ENCODE peak calls at places on chromosome 1, in seven cellular contexts. R, T, B, C, V, E and G are unnamed samples.

GRCh38 chr1:40736085-40736531 is 44.6 kb downstream of the NFYC start:
- DNase-seq in R (no peak), V (no peak), B (no peak), T (peak; percentile 16), C (no peak), E (no peak), G (no peak)

GRCh38 chr1:53413175-53414001 is 45.8 kb upstream of the DMRTB1 start:
- DNase-seq in E (no peak), B (no peak), V (no peak), R (peak; percentile 64), C (no peak), T (peak; percentile 56), G (no peak)

GRCh38 chr1:77671836-77672235 is 10.6 kb downstream of the ZZZ3 start:
- DNase-seq in V (no peak), C (no peak), T (no peak), E (no peak), R (no peak), B (no peak), G (no peak)

GRCh38 chr1:24318238-24318987 is 744 bp upstream of the GRHL3 start:
- DNase-seq in E (no peak), T (no peak), C (no peak), R (no peak), V (no peak), B (no peak), G (no peak)

GRCh38 chr1:51491166-51491981 is 27.7 kb downstream of the EPS15 start:
- DNase-seq in E (no peak), R (no peak), T (no peak), V (peak; percentile 19), C (peak; percentile 60), B (no peak), G (no peak)

GRCh38 chr1:62177621-62178020 is 17.0 kb upstream of the L1TD1 start:
- DNase-seq in C (no peak), R (no peak), V (no peak), E (no peak), B (no peak), T (no peak), G (no peak)

GRCh38 chr1:155166373-155167165 is 6.5 kb downstream of the KRTCAP2 start:
- DNase-seq in B (peak; percentile 70), E (peak; percentile 21), T (no peak), R (no peak), C (peak; percentile 84), V (no peak), G (no peak)

GRCh38 chr1:226723640-226724532 is 15.2 kb downstream of the ITPKB start:
- DNase-seq in B (no peak), E (no peak), T (peak; percentile 43), R (no peak), V (peak; percentile 94), C (no peak), G (no peak)

GRCh38 chr1:222464841-222465210 is 83.1 kb downstream of the HHIPL2 start:
- DNase-seq in T (peak; percentile 53), V (peak; percentile 86), B (peak; percentile 76), R (peak; percentile 84), E (peak; percentile 26), C (peak; percentile 87), G (peak; percentile 16)

GRCh38 chr1:213533125-213533524 is 454.6 kb upstream of the PROX1 start:
- DNase-seq in R (no peak), E (no peak), C (no peak), B (no peak), V (no peak), T (no peak), G (no peak)

GRCh38 chr1:222071313-222071886 is 329.5 kb upstream of the DUSP10 start:
- DNase-seq in T (no peak), C (no peak), B (no peak), E (no peak), R (no peak), V (no peak), G (no peak)

GRCh38 chr1:156883919-156884318 is 9.6 kb upstream of the PEAR1 start:
- DNase-seq in E (no peak), V (no peak), C (no peak), B (no peak), R (no peak), T (no peak), G (no peak)